ENCODE peak calls at places on chromosomes 3 and 15, in ten cellular contexts. P is AG10803, E is kidney, R is B cell, V is AG04450, K is NB4, M is thoracic aorta, L is heart right ventricle, W is bronchial epithelial cell, X is hepatocyte. S is an unnamed sample.

GRCh38 chr3:58563386-58564035 is 13.7 kb downstream of the FAM107A start:
- DNase-seq in W (peak; percentile 86), K (no peak), X (no peak), M (no peak), E (peak; percentile 39), L (no peak), P (no peak), R (no peak), V (no peak), S (no peak)

GRCh38 chr3:158404319-158404718 is 166.7 kb upstream of the MLF1 start:
- DNase-seq in L (no peak), P (no peak), X (no peak), K (no peak), E (no peak), V (no peak), W (no peak), M (no peak), R (no peak), S (no peak)

GRCh38 chr3:127541320-127541719 is 49.2 kb downstream of the TPRA1 start:
- DNase-seq in E (no peak), M (no peak), R (no peak), L (no peak), P (no peak), W (no peak), X (no peak), K (no peak), V (no peak), S (no peak)

GRCh38 chr3:140388525-140388924 is 289.3 kb upstream of the TRIM42 start:
- DNase-seq in R (no peak), E (no peak), P (no peak), V (no peak), X (no peak), L (no peak), M (no peak), K (no peak), W (no peak), S (no peak)

GRCh38 chr3:187186801-187187421 is 10.4 kb upstream of the RTP1 start:
- DNase-seq in E (peak; percentile 77), L (peak; percentile 77), K (no peak), P (peak; percentile 67), R (no peak), V (peak; percentile 82), W (peak; percentile 85), X (peak; percentile 57), M (peak; percentile 61), S (no peak)

GRCh38 chr3:7875858-7876442 is 625.7 kb upstream of the LMCD1 start:
- DNase-seq in P (no peak), K (no peak), X (no peak), M (no peak), V (no peak), R (no peak), W (peak; percentile 92), E (no peak), L (no peak), S (no peak)

GRCh38 chr3:44342191-44342790 is 3.7 kb downstream of the TCAIM start:
- DNase-seq in R (no peak), L (no peak), W (no peak), K (no peak), M (no peak), V (peak; percentile 63), X (peak; percentile 16), E (no peak), P (peak; percentile 84), S (no peak)

GRCh38 chr15:87089551-87089950 is 1009.9 kb downstream of the AGBL1 start:
- DNase-seq in R (no peak), E (no peak), M (no peak), L (no peak), W (peak; percentile 7), P (no peak), V (no peak), K (no peak), X (no peak), S (no peak)

GRCh38 chr3:8793242-8793641 is 23.8 kb upstream of the OXTR start:
- DNase-seq in E (no peak), X (no peak), R (no peak), M (no peak), W (peak; percentile 86), L (no peak), P (peak; percentile 72), K (no peak), V (no peak), S (no peak)

GRCh38 chr3:32707026-32707370 is 22.0 kb downstream of the CNOT10 start:
- DNase-seq in P (no peak), W (no peak), K (no peak), M (no peak), V (no peak), E (no peak), X (no peak), R (no peak), L (no peak), S (no peak)

GRCh38 chr3:193948459-193948858 is 187.5 kb upstream of the HES1 start:
- DNase-seq in P (no peak), E (no peak), R (no peak), X (no peak), K (no peak), M (no peak), W (no peak), V (no peak), L (no peak), S (no peak)

GRCh38 chr15:77599899-77600298 is 32.8 kb downstream of the LINGO1 start:
- DNase-seq in V (no peak), W (peak; percentile 12), L (peak; percentile 81), R (no peak), X (no peak), P (no peak), E (no peak), M (no peak), K (peak; percentile 79), S (no peak)

GRCh38 chr15:60044636-60045273 is 40.6 kb downstream of the FOXB1 start:
- DNase-seq in R (no peak), W (no peak), L (no peak), E (no peak), P (no peak), M (no peak), K (peak; percentile 44), X (no peak), V (no peak), S (no peak)

GRCh38 chr3:184577546-184577945 is 16.0 kb downstream of the EPHB3 start:
- DNase-seq in K (no peak), V (no peak), W (no peak), X (no peak), P (no peak), E (no peak), R (no peak), L (no peak), M (no peak), S (no peak)

GRCh38 chr3:23633261-23633960 is 172.3 kb upstream of the UBE2E1 start:
- DNase-seq in X (no peak), L (no peak), M (no peak), K (no peak), V (no peak), W (no peak), E (no peak), P (no peak), R (no peak), S (no peak)

GRCh38 chr3:172885704-172886103 is 135.2 kb downstream of the ECT2 start:
- DNase-seq in K (no peak), X (no peak), M (no peak), E (no peak), R (no peak), P (no peak), V (no peak), W (no peak), L (no peak), S (no peak)
- TF ChIP-seq CTCF in K (no peak), X (no peak), M (no peak), E (no peak), R (no peak), P (no peak), V (no peak), W (no peak), L (no peak), S (no peak)

GRCh38 chr15:64149424-64150235 is 1.9 kb upstream of the SNX22 start:
- DNase-seq in K (peak; percentile 60), W (peak; percentile 40), R (peak; percentile 51), V (no peak), M (no peak), P (no peak), E (no peak), L (no peak), X (no peak), S (no peak)
- TF ChIP-seq CTCF in K (peak; percentile 47), W (peak; percentile 25), R (no peak), V (no peak), M (no peak), P (peak; percentile 9), E (no peak), L (no peak), X (no peak), S (no peak)

GRCh38 chr15:28983432-28984311 is 97.9 kb downstream of the APBA2 start:
- DNase-seq in W (no peak), L (no peak), R (no peak), P (no peak), X (no peak), V (no peak), K (no peak), E (no peak), M (no peak), S (no peak)
- TF ChIP-seq CTCF in W (no peak), L (no peak), R (no peak), P (no peak), X (no peak), V (no peak), K (no peak), E (no peak), M (no peak), S (no peak)

GRCh38 chr3:89320186-89320585 is 212.8 kb downstream of the EPHA3 start:
- DNase-seq in X (no peak), V (no peak), K (no peak), P (no peak), R (no peak), E (no peak), M (no peak), L (no peak), W (no peak), S (no peak)

GRCh38 chr3:89312141-89312540 is 204.7 kb downstream of the EPHA3 start:
- DNase-seq in L (no peak), E (no peak), K (no peak), V (no peak), W (no peak), R (no peak), P (no peak), X (no peak), M (no peak), S (no peak)

GRCh38 chr3:89315750-89316149 is 208.3 kb downstream of the EPHA3 start:
- DNase-seq in M (no peak), L (no peak), P (no peak), K (no peak), W (no peak), R (no peak), X (no peak), E (no peak), V (no peak), S (no peak)

DNA sequence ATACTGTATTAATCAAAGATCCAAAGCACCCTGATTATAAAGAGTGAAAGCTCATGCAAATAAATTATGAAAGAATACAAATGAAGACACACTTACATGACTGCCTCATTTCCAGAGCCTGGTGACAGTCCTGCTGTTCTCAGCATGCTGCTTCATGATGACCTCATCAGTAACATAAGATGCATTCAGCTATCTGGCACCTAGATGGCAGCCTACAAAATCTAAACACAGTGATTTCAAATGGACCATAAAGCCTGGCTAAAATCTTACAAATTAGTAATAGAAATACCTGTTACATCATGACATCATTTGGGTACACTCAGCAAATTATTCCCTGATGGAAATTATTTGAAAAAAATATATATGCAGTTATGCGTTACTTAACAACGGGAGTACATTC is 207.0 kb downstream of the EPHA3 start:
- DNase-seq in W (peak; percentile 74), M (no peak), E (no peak), V (no peak), K (peak; percentile 16), P (peak; percentile 11), X (peak; percentile 58), L (no peak), R (no peak), S (no peak)
- TF ChIP-seq CTCF in W (peak; percentile 32), M (no peak), E (no peak), V (no peak), K (no peak), P (peak; percentile 22), X (peak; percentile 53), L (no peak), R (no peak), S (no peak)

S was measured in CD14-positive monocyte.